ENCODE peak calls at places on chromosome 1, in seven cellular contexts. One of them, this sample, is unnamed.

GRCh38 chr1:23169219-23169575 is 541 bp upstream of the LUZP1 start:
- DNase-seq in T-helper 1 cell: no peak
- DNase-seq in T-helper 9 cell: no peak
- DNase-seq in breast epithelium: no peak
- DNase-seq in prostate gland: no peak
- DNase-seq in GM04504: no peak
- DNase-seq in EL: no peak
- DNase-seq in this sample: no peak

GRCh38 chr1:243763806-243764205 is 86.2 kb downstream of the AKT3 start:
- DNase-seq in GM04504: no peak
- DNase-seq in T-helper 1 cell: no peak
- DNase-seq in T-helper 9 cell: no peak
- DNase-seq in prostate gland: no peak
- DNase-seq in EL: no peak
- DNase-seq in breast epithelium: no peak
- DNase-seq in this sample: no peak

GRCh38 chr1:72432645-72433267 is 150.4 kb upstream of the NEGR1 start:
- DNase-seq in breast epithelium: no peak
- DNase-seq in EL: no peak
- DNase-seq in GM04504: no peak
- DNase-seq in prostate gland: no peak
- DNase-seq in T-helper 9 cell: no peak
- DNase-seq in T-helper 1 cell: no peak
- DNase-seq in this sample: peak

GRCh38 chr1:52603301-52603675 is 1.1 kb downstream of the GPX7 start:
- DNase-seq in breast epithelium: no peak
- DNase-seq in T-helper 1 cell: no peak
- DNase-seq in prostate gland: no peak
- DNase-seq in EL: no peak
- DNase-seq in T-helper 9 cell: no peak
- DNase-seq in GM04504: no peak
- DNase-seq in this sample: no peak

GRCh38 chr1:22543679-22544078 is 19.6 kb upstream of the EPHA8 start:
- DNase-seq in T-helper 9 cell: no peak
- DNase-seq in breast epithelium: no peak
- DNase-seq in EL: no peak
- DNase-seq in GM04504: no peak
- DNase-seq in T-helper 1 cell: no peak
- DNase-seq in prostate gland: no peak
- DNase-seq in this sample: no peak

GRCh38 chr1:25517476-25518394 is 25.7 kb upstream of the LDLRAP1 start:
- DNase-seq in T-helper 1 cell: no peak
- DNase-seq in T-helper 9 cell: no peak
- DNase-seq in GM04504: no peak
- DNase-seq in breast epithelium: no peak
- DNase-seq in prostate gland: no peak
- DNase-seq in EL: no peak
- DNase-seq in this sample: no peak

GRCh38 chr1:47023268-47024137 is at the start of gene CYP4X1:
- DNase-seq in T-helper 1 cell: no peak
- DNase-seq in EL: no peak
- DNase-seq in GM04504: no peak
- DNase-seq in breast epithelium: no peak
- DNase-seq in prostate gland: peak
- DNase-seq in T-helper 9 cell: no peak
- DNase-seq in this sample: peak

GRCh38 chr1:221877365-221877764 is 135.5 kb upstream of the DUSP10 start:
- DNase-seq in GM04504: no peak
- DNase-seq in T-helper 1 cell: no peak
- DNase-seq in EL: no peak
- DNase-seq in prostate gland: no peak
- DNase-seq in breast epithelium: no peak
- DNase-seq in T-helper 9 cell: no peak
- DNase-seq in this sample: no peak

GRCh38 chr1:232891116-232891515 is 59.3 kb upstream of the NTPCR start:
- DNase-seq in GM04504: peak
- DNase-seq in breast epithelium: no peak
- DNase-seq in T-helper 1 cell: no peak
- DNase-seq in prostate gland: no peak
- DNase-seq in EL: peak
- DNase-seq in T-helper 9 cell: no peak
- DNase-seq in this sample: peak

GRCh38 chr1:149843302-149844041 is 55.9 kb upstream of the BOLA1 start:
- DNase-seq in T-helper 1 cell: no peak
- DNase-seq in T-helper 9 cell: no peak
- DNase-seq in GM04504: no peak
- DNase-seq in EL: no peak
- DNase-seq in breast epithelium: no peak
- DNase-seq in prostate gland: peak
- DNase-seq in this sample: peak

GRCh38 chr1:211260161-211261107 is 1.3 kb downstream of the RCOR3 start:
- DNase-seq in breast epithelium: peak
- DNase-seq in prostate gland: peak
- DNase-seq in EL: peak
- DNase-seq in GM04504: peak
- DNase-seq in T-helper 9 cell: peak
- DNase-seq in T-helper 1 cell: peak
- DNase-seq in this sample: peak

GRCh38 chr1:176174108-176174507 is 33.0 kb downstream of the COP1 start:
- DNase-seq in GM04504: no peak
- DNase-seq in T-helper 9 cell: no peak
- DNase-seq in breast epithelium: no peak
- DNase-seq in prostate gland: no peak
- DNase-seq in T-helper 1 cell: no peak
- DNase-seq in EL: peak
- DNase-seq in this sample: no peak

GRCh38 chr1:90502194-90502593 is 214.9 kb downstream of the BARHL2 start:
- DNase-seq in GM04504: no peak
- DNase-seq in T-helper 1 cell: no peak
- DNase-seq in T-helper 9 cell: no peak
- DNase-seq in breast epithelium: no peak
- DNase-seq in prostate gland: no peak
- DNase-seq in EL: no peak
- DNase-seq in this sample: no peak

GRCh38 chr1:36465731-36466369 is 1.7 kb upstream of the MRPS15 start:
- DNase-seq in breast epithelium: no peak
- DNase-seq in EL: peak
- DNase-seq in GM04504: peak
- DNase-seq in T-helper 1 cell: no peak
- DNase-seq in prostate gland: no peak
- DNase-seq in T-helper 9 cell: no peak
- DNase-seq in this sample: no peak

GRCh38 chr1:246923900-246924299 is 7.8 kb downstream of the AHCTF1 start:
- DNase-seq in GM04504: no peak
- DNase-seq in T-helper 9 cell: no peak
- DNase-seq in EL: no peak
- DNase-seq in breast epithelium: no peak
- DNase-seq in T-helper 1 cell: no peak
- DNase-seq in prostate gland: no peak
- DNase-seq in this sample: no peak

GRCh38 chr1:3060112-3060511 is 8.9 kb upstream of the PRDM16 start:
- DNase-seq in EL: no peak
- DNase-seq in T-helper 1 cell: no peak
- DNase-seq in breast epithelium: no peak
- DNase-seq in T-helper 9 cell: no peak
- DNase-seq in prostate gland: no peak
- DNase-seq in GM04504: no peak
- DNase-seq in this sample: no peak

GRCh38 chr1:1630965-1631792 is 794 bp upstream of the MMP23B start:
- DNase-seq in T-helper 9 cell: peak
- DNase-seq in prostate gland: no peak
- DNase-seq in GM04504: no peak
- DNase-seq in T-helper 1 cell: no peak
- DNase-seq in EL: no peak
- DNase-seq in breast epithelium: no peak
- DNase-seq in this sample: no peak

GRCh38 chr1:75548721-75549480 is 62.0 kb downstream of the SLC44A5 start:
- DNase-seq in EL: no peak
- DNase-seq in T-helper 9 cell: no peak
- DNase-seq in breast epithelium: no peak
- DNase-seq in T-helper 1 cell: no peak
- DNase-seq in GM04504: no peak
- DNase-seq in prostate gland: no peak
- DNase-seq in this sample: no peak

GRCh38 chr1:85340427-85340826 is 64.0 kb upstream of the BCL10 start:
- DNase-seq in T-helper 1 cell: no peak
- DNase-seq in prostate gland: no peak
- DNase-seq in T-helper 9 cell: no peak
- DNase-seq in breast epithelium: no peak
- DNase-seq in EL: no peak
- DNase-seq in GM04504: no peak
- DNase-seq in this sample: no peak

GRCh38 chr1:202283991-202284390 is 57.7 kb downstream of the UBE2T start:
- DNase-seq in prostate gland: no peak
- DNase-seq in T-helper 9 cell: no peak
- DNase-seq in breast epithelium: peak
- DNase-seq in T-helper 1 cell: no peak
- DNase-seq in GM04504: peak
- DNase-seq in EL: peak
- DNase-seq in this sample: peak

GRCh38 chr1:14842361-14842760 is 243.9 kb downstream of the KAZN start:
- DNase-seq in T-helper 9 cell: no peak
- DNase-seq in GM04504: no peak
- DNase-seq in prostate gland: no peak
- DNase-seq in EL: peak
- DNase-seq in breast epithelium: no peak
- DNase-seq in T-helper 1 cell: no peak
- DNase-seq in this sample: no peak

GRCh38 chr1:21335750-21336168 is 45.5 kb upstream of the ECE1 start:
- DNase-seq in T-helper 9 cell: no peak
- DNase-seq in EL: no peak
- DNase-seq in T-helper 1 cell: no peak
- DNase-seq in prostate gland: no peak
- DNase-seq in GM04504: no peak
- DNase-seq in breast epithelium: no peak
- DNase-seq in this sample: peak

GRCh38 chr1:221723918-221724263 is 18.0 kb downstream of the DUSP10 start:
- DNase-seq in prostate gland: no peak
- DNase-seq in T-helper 1 cell: no peak
- DNase-seq in EL: no peak
- DNase-seq in breast epithelium: no peak
- DNase-seq in T-helper 9 cell: no peak
- DNase-seq in GM04504: no peak
- DNase-seq in this sample: peak

GRCh38 chr1:225470210-225470609 is 42.4 kb upstream of the LBR start:
- DNase-seq in GM04504: no peak
- DNase-seq in T-helper 1 cell: no peak
- DNase-seq in T-helper 9 cell: no peak
- DNase-seq in EL: no peak
- DNase-seq in prostate gland: no peak
- DNase-seq in breast epithelium: no peak
- DNase-seq in this sample: no peak

GRCh38 chr1:174060090-174060489 is 37.9 kb upstream of the RC3H1 start:
- DNase-seq in T-helper 9 cell: no peak
- DNase-seq in EL: peak
- DNase-seq in breast epithelium: no peak
- DNase-seq in T-helper 1 cell: no peak
- DNase-seq in prostate gland: no peak
- DNase-seq in GM04504: no peak
- DNase-seq in this sample: peak

GRCh38 chr1:219517031-219517430 is 95.9 kb downstream of the ZC3H11B start:
- DNase-seq in prostate gland: no peak
- DNase-seq in breast epithelium: no peak
- DNase-seq in T-helper 1 cell: no peak
- DNase-seq in EL: peak
- DNase-seq in T-helper 9 cell: no peak
- DNase-seq in GM04504: no peak
- DNase-seq in this sample: peak

GRCh38 chr1:54548389-54549044 is 489 bp downstream of the ACOT11 start:
- DNase-seq in GM04504: no peak
- DNase-seq in T-helper 1 cell: no peak
- DNase-seq in T-helper 9 cell: no peak
- DNase-seq in prostate gland: no peak
- DNase-seq in breast epithelium: no peak
- DNase-seq in EL: no peak
- DNase-seq in this sample: no peak

This sample was measured in kidney tubule cell.